ENCODE peak calls at places on chromosome 17, in four cellular contexts. T is osteoblast, H is suprapubic skin, N is endothelial cell of umbilical vein. Q is an unnamed sample.

GRCh38 chr17:21282231-21282630 is 2.3 kb upstream of the MAP2K3 start:
- DNase-seq in T (peak; percentile 99), H (no peak), N (peak; percentile 64), Q (no peak)

GRCh38 chr17:15451681-15452080 is 15.7 kb downstream of the CDRT4 start:
- DNase-seq in T (peak; percentile 79), H (no peak), N (no peak), Q (no peak)

GRCh38 chr17:28796062-28796461 is 46.5 kb downstream of the FAM222B start:
- DNase-seq in T (no peak), H (no peak), N (no peak), Q (no peak)

GRCh38 chr17:16962804-16963203 is 9.1 kb downstream of the TNFRSF13B start:
- DNase-seq in T (no peak), H (peak; percentile 59), N (no peak), Q (no peak)

GRCh38 chr17:31581491-31581890 is 190.0 kb downstream of the RAB11FIP4 start:
- DNase-seq in T (peak; percentile 86), H (no peak), N (peak; percentile 60), Q (no peak)

GRCh38 chr17:76491271-76492184 is 9.7 kb downstream of the RHBDF2 start:
- DNase-seq in T (no peak), H (no peak), N (no peak), Q (no peak)

GRCh38 chr17:77403854-77404253 is 263.1 kb downstream of the SEC14L1 start:
- DNase-seq in T (no peak), H (no peak), N (no peak), Q (no peak)

GRCh38 chr17:63542218-63542545 is 8.1 kb upstream of the DCAF7 start:
- DNase-seq in T (peak; percentile 14), H (no peak), N (no peak), Q (no peak)

GRCh38 chr17:28733346-28733745 is 4.8 kb downstream of the NEK8 start:
- DNase-seq in T (peak; percentile 31), H (no peak), N (no peak), Q (no peak)

GRCh38 chr17:45093444-45094110 is 32.5 kb downstream of the NMT1 start:
- DNase-seq in T (peak; percentile 73), H (no peak), N (no peak), Q (no peak)

GRCh38 chr17:49969134-49969759 is at the start of gene DLX4:
- DNase-seq in T (peak; percentile 96), H (no peak), N (no peak), Q (no peak)

GRCh38 chr17:50219345-50219744 is 17.9 kb upstream of the COL1A1 start:
- DNase-seq in T (peak; percentile 92), H (no peak), N (no peak), Q (no peak)

GRCh38 chr17:48841395-48841831 is 10.6 kb downstream of the CALCOCO2 start:
- DNase-seq in T (no peak), H (no peak), N (peak; percentile 80), Q (no peak)

GRCh38 chr17:73420897-73421296 is 109.1 kb upstream of the CDC42EP4 start:
- DNase-seq in T (peak; percentile 62), H (no peak), N (no peak), Q (no peak)

DNA sequence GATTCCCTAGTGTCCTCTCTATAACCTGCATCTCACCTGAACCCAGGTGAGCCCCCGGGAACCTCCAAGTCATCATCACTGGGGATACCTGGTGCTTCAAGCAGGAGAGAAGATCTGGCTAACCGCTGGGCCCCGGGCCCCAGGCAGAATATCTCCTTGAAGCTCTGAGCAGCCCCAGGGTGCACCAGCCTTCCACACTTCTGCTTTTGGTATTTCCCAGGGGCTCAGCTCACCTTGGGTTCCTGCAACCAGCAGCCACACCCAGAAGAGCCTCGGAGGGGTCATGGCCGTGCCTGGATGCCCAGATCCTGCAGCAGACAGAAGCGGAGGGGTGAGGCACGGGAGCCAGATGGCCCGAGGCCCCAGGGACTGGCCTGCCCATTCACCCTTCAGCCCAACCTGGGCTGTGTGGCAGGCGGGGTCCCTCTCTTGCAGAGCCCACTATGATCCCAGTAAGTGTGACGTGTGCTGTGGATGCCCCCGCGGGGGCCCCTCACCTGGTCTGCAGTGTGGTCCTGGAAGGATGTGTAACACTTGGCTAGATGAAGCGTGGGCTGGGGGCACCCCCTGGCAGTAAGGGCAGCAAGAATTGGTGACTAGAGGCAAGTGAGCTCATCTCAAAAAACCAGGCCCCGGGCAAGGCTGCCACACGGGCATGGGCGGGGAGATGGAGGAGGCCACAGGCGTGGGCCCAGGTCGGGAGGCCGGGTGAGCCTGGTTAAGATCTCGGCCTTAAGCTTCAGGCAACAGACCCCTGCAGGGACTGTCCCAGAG is 2.6 kb downstream of the LGALS3BP start:
- DNase-seq in T (peak; percentile 75), H (no peak), N (no peak), Q (no peak)
- H3K27ac ChIP-seq in T (no peak overlapping the region), H (peak overlapping the region; percentile 85), N (no peak overlapping the region), Q (peak overlapping the region; percentile 17)

GRCh38 chr17:310111-311010 is 42.2 kb downstream of the RPH3AL start:
- DNase-seq in T (peak; percentile 29), H (no peak), N (no peak), Q (no peak)

GRCh38 chr17:311119-311848 is 41.3 kb downstream of the RPH3AL start:
- DNase-seq in T (peak; percentile 26), H (no peak), N (no peak), Q (no peak)

GRCh38 chr17:313231-313630 is 39.4 kb downstream of the RPH3AL start:
- DNase-seq in T (peak; percentile 18), H (no peak), N (no peak), Q (no peak)

GRCh38 chr17:313911-314613 is 38.5 kb downstream of the RPH3AL start:
- DNase-seq in T (peak; percentile 55), H (no peak), N (no peak), Q (no peak)

DNA sequence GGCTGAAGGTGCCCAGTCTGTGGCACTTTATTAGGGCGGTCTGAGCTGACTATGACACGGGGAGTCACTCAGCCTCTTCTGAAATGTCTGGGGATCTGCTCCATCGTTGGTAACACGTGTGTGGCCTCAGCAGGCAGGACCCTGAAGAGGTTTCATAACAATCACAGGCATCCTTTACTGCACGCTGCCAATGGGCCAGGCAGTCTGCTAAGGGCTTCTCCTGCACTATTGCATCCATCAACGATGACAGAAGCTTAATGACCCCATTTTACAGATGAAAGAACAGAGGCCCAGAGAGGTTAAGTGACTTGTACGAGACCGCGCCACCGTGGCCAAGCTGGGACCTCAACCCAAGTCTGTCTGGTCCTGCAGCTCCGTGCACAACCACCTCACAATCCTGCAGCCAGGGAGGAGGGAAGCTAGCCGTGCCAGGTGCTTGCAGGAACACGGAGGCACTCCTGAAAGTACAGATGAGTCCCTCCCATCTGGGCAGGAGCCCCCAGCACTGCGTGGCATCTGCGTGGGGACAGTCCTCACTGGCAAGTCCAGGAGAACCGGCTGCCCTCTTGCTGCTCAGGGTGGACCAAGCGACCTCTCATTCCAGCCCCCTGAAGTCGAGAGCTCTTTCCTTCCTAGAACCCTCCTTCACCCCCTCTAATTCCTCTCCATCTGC is 40.0 kb downstream of the RPH3AL start:
- DNase-seq in T (peak; percentile 46), H (no peak), N (no peak), Q (no peak)
- H3K27ac ChIP-seq in T (no peak overlapping the region), H (no peak overlapping the region), N (no peak overlapping the region), Q (no peak overlapping the region)

GRCh38 chr17:57432507-57433277 is 176.4 kb downstream of the MSI2 start:
- DNase-seq in T (no peak), H (no peak), N (no peak), Q (no peak)
- H3K27ac ChIP-seq in T (no peak overlapping the region), H (no peak overlapping the region), N (no peak overlapping the region), Q (no peak overlapping the region)

GRCh38 chr17:82151106-82151957 is 53.3 kb upstream of the FASN start:
- DNase-seq in T (peak; percentile 58), H (no peak), N (no peak), Q (no peak)
- H3K27ac ChIP-seq in T (no peak overlapping the region), H (peak overlapping the region; percentile 86), N (no peak overlapping the region), Q (no peak overlapping the region)

Q was measured in substantia nigra.